ENCODE peak calls at places on chromosomes 6 and 20, in eight cellular contexts. H is CD8-positive, alpha-beta T cell; G is Peyer's patch; T is uterus; L is mammary epithelial cell; Z is heart right ventricle; S is SK-N-SH; C is HCT116. B is an unnamed sample. For H3K9me3, the result is how much of the 10 kb centered on the place peaks cover.

GRCh38 chr6:163175301-163175700 is 239.2 kb upstream of the QKI start:
- DNase-seq in S (no peak), L (no peak), G (no peak), Z (no peak), C (no peak), T (no peak), H (no peak), B (no peak)

GRCh38 chr20:4038047-4038459 is 22.7 kb upstream of the RNF24 start:
- DNase-seq in C (no peak), H (peak), T (no peak), L (peak), S (no peak), G (peak), Z (peak), B (peak)

GRCh38 chr20:45248609-45249008 is 5.8 kb downstream of the SLPI start:
- DNase-seq in L (no peak), S (no peak), H (no peak), T (no peak), Z (no peak), C (no peak), G (no peak), B (no peak)

GRCh38 chr20:51417745-51418529 is 124.6 kb downstream of the NFATC2 start:
- DNase-seq in H (peak), L (no peak), S (no peak), T (no peak), G (no peak), Z (no peak), C (no peak), B (no peak)

GRCh38 chr6:2429460-2429859 is 184.1 kb upstream of the GMDS start:
- DNase-seq in G (no peak), T (no peak), C (no peak), Z (no peak), S (no peak), H (no peak), L (no peak), B (no peak)

GRCh38 chr20:64107736-64108457 is 532 bp upstream of the NPBWR2 start:
- DNase-seq in S (no peak), C (no peak), L (no peak), G (peak), H (no peak), T (no peak), Z (no peak), B (no peak)

GRCh38 chr6:52545844-52546119 is 31.1 kb downstream of the TRAM2 start:
- DNase-seq in G (no peak), L (peak), H (no peak), Z (no peak), T (no peak), S (no peak), C (no peak), B (no peak)

GRCh38 chr6:93057584-93057983 is 361.8 kb downstream of the EPHA7 start:
- DNase-seq in L (no peak), G (no peak), S (no peak), H (no peak), C (no peak), T (no peak), Z (no peak), B (no peak)

GRCh38 chr20:58450259-58450658 is 61.2 kb downstream of the VAPB start:
- DNase-seq in S (no peak), L (no peak), T (no peak), H (no peak), G (no peak), C (no peak), Z (no peak), B (no peak)

GRCh38 chr20:17653835-17654648 is 28.0 kb downstream of the RRBP1 start:
- DNase-seq in Z (no peak), H (no peak), G (no peak), S (no peak), L (no peak), T (peak), C (no peak), B (no peak)

GRCh38 chr6:136764522-136764993 is 27.7 kb downstream of the MAP3K5 start:
- DNase-seq in G (no peak), T (no peak), H (no peak), L (no peak), C (no peak), S (no peak), Z (no peak), B (no peak)

GRCh38 chr6:109349419-109349987 is 32.8 kb downstream of the CD164 start:
- DNase-seq in Z (peak), S (peak), C (no peak), G (peak), T (no peak), L (peak), H (no peak), B (no peak)

GRCh38 chr6:157240059-157240959 is 83.0 kb downstream of the TMEM242 start:
- DNase-seq in Z (no peak), L (no peak), C (no peak), G (peak), S (no peak), H (no peak), T (peak), B (no peak)

GRCh38 chr6:22448311-22448711 is 121.1 kb upstream of the HDGFL1 start:
- DNase-seq in H (no peak), T (no peak), G (no peak), L (no peak), C (no peak), Z (no peak), S (no peak), B (no peak)

GRCh38 chr20:50272413-50273120 is 81.9 kb downstream of the CEBPB start:
- DNase-seq in Z (no peak), C (no peak), H (no peak), L (no peak), G (no peak), T (no peak), S (no peak), B (no peak)

GRCh38 chr6:142225552-142225951 is 76.3 kb upstream of the ADGRG6 start:
- DNase-seq in T (no peak), H (no peak), G (no peak), C (no peak), L (no peak), S (no peak), Z (no peak), B (no peak)

GRCh38 chr6:158706369-158706982 is 56.6 kb downstream of the SYTL3 start:
- DNase-seq in L (peak), Z (peak), C (peak), S (peak), T (peak), H (no peak), G (peak), B (no peak)

GRCh38 chr6:150191809-150192208 is 49.0 kb downstream of the PPP1R14C start:
- DNase-seq in S (no peak), H (no peak), T (no peak), G (no peak), L (peak), C (no peak), Z (no peak), B (no peak)

GRCh38 chr6:112939543-112939942 is 592.4 kb downstream of the RFPL4B start:
- DNase-seq in S (peak), T (no peak), C (no peak), H (no peak), Z (no peak), G (no peak), L (no peak), B (no peak)

GRCh38 chr20:1309439-1309847 is 19.5 kb downstream of the SDCBP2 start:
- DNase-seq in S (no peak), L (no peak), C (no peak), H (no peak), G (no peak), T (no peak), Z (no peak), B (no peak)

GRCh38 chr6:9461161-9461560 is 953.7 kb downstream of the TFAP2A start:
- DNase-seq in Z (no peak), L (no peak), H (no peak), S (no peak), C (no peak), T (no peak), G (no peak), B (no peak)

GRCh38 chr20:17504326-17504897 is 26.8 kb downstream of the BFSP1 start:
- DNase-seq in S (peak), L (no peak), C (no peak), H (no peak), G (no peak), T (peak), Z (no peak), B (no peak)

GRCh38 chr20:35012227-35013069 is 56.8 kb downstream of the MYH7B start:
- DNase-seq in G (peak), Z (no peak), T (peak), S (no peak), C (no peak), L (no peak), H (no peak), B (no peak)

GRCh38 chr20:49372095-49372734 is 94.4 kb upstream of the ZNFX1 start:
- DNase-seq in Z (no peak), T (no peak), H (no peak), L (peak), C (no peak), S (no peak), G (no peak), B (no peak)

GRCh38 chr20:63553251-63553932 is 567 bp upstream of the FNDC11 start:
- DNase-seq in Z (peak), S (peak), H (peak), L (peak), T (peak), C (peak), G (peak), B (peak)

GRCh38 chr6:69696273-69696672 is 100.5 kb downstream of the LMBRD1 start:
- DNase-seq in Z (no peak), T (no peak), C (peak), S (no peak), L (peak), G (no peak), H (no peak), B (no peak)

GRCh38 chr6:125099211-125100017 is 54.2 kb upstream of the TPD52L1 start:
- DNase-seq in T (peak), Z (peak), S (peak), C (peak), G (peak), H (no peak), L (peak), B (peak)
- TF ChIP-seq CTCF in T (no peak), Z (no peak), S (peak), C (peak), G (no peak), H (no peak), L (no peak), B (no peak)

GRCh38 chr20:37525810-37526209 is 1.9 kb downstream of the BLCAP start:
- DNase-seq in G (peak), T (no peak), Z (no peak), C (no peak), H (no peak), S (no peak), L (no peak), B (no peak)
- H3K27ac ChIP-seq in G (peak), T (no peak), Z (peak), C (no peak), H (no peak), S (no peak), L (peak), B (no peak)

GRCh38 chr6:307874-308273 is 15.6 kb downstream of the DUSP22 start:
- DNase-seq in L (no peak), H (no peak), T (no peak), C (no peak), G (no peak), S (no peak), Z (no peak), B (no peak)
- H3K9me3 ChIP-seq in L (under half), H (under half), T (under half), C (under half), G (under half), S (under half), Z (under half), B (under half)

DNA sequence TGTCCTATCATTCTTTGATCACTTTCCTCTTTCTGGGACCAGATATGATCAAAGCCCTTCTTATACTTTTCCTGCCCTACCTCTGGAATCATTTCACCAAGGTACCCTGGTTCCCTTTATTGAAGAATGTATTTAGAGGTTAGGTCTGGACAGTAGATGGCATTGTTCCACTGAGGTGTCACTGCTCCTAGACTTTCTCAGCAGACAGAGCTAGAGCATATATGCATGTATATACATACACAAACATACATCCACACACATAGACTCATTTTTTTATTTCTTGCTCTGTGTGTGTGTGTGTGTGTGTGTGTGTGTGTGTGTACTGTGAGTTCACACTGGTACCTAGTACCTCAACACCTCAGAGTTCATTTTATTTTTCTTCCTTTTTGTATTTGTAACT is 40.9 kb downstream of the PTPRA start:
- DNase-seq in C (no peak), L (peak), Z (no peak), T (no peak), S (no peak), G (no peak), H (no peak), B (no peak)
- TF ChIP-seq CTCF in C (no peak), L (no peak), Z (peak), T (no peak), S (peak), G (no peak), H (no peak), B (no peak)

GRCh38 chr6:6614096-6614964 is 25.8 kb downstream of the LY86 start:
- DNase-seq in T (peak), S (no peak), H (no peak), L (peak), C (no peak), G (no peak), Z (no peak), B (no peak)

GRCh38 chr6:6611486-6611885 is 23.0 kb downstream of the LY86 start:
- DNase-seq in L (no peak), H (no peak), S (no peak), C (no peak), T (no peak), G (no peak), Z (no peak), B (no peak)

GRCh38 chr6:6605873-6606272 is 17.4 kb downstream of the LY86 start:
- DNase-seq in T (no peak), Z (no peak), G (no peak), H (no peak), S (no peak), C (no peak), L (no peak), B (no peak)

GRCh38 chr6:6612308-6612707 is 23.8 kb downstream of the LY86 start:
- DNase-seq in C (no peak), T (no peak), L (no peak), G (no peak), H (no peak), Z (no peak), S (no peak), B (peak)

DNA sequence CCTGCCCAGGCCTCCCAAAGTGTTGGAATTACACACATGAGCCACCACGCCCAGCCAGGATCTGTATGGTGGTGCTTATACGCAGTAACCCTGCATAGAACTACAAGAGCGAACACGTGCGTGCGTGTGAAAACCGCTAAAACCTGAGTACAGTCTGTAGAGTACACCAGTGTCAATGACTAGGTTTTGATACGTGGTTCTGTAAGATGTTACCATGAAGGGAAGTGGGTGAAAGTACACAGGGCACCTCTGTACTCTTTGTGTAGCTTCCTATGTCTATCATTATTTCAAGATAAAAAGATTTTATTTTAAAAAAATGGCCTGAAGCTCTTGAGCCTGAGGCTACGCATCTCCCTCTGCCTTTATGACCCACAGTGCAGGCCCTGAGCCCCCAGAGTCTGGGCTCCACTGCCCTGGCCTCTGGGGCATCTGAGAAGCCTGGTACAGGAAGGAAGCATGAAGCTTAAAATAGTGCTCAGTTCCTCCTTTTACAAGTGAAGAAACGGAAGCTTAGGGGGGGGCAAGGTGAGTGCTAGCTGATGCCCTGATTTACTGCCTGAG is 21.6 kb downstream of the LY86 start:
- DNase-seq in T (no peak), C (no peak), Z (no peak), G (peak), H (no peak), S (no peak), L (no peak), B (peak)
- H3K27ac ChIP-seq in T (no peak), C (no peak), Z (no peak), G (peak), H (peak), S (no peak), L (no peak), B (peak)

GRCh38 chr20:56217820-56218219 is 30.7 kb upstream of the MC3R start:
- DNase-seq in T (no peak), C (no peak), S (no peak), Z (no peak), H (no peak), L (no peak), G (no peak), B (no peak)

GRCh38 chr20:56212071-56212470 is 36.5 kb upstream of the MC3R start:
- DNase-seq in H (no peak), T (no peak), G (no peak), S (no peak), Z (no peak), C (no peak), L (no peak), B (no peak)

GRCh38 chr20:56211051-56211450 is 37.5 kb upstream of the MC3R start:
- DNase-seq in T (no peak), L (no peak), G (no peak), C (no peak), S (no peak), H (no peak), Z (no peak), B (no peak)

GRCh38 chr20:56215115-56215514 is 33.4 kb upstream of the MC3R start:
- DNase-seq in Z (no peak), H (no peak), C (no peak), T (no peak), S (no peak), G (no peak), L (no peak), B (no peak)
- H3K9me3 ChIP-seq in Z (under half), H (under half), C (under half), T (under half), S (under half), G (under half), L (under half), B (under half)